ENCODE peak calls at places on chromosome X, in eight cellular contexts. P is left ventricle myocardium inferior; G is HepG2; O is WERI-Rb-1; Y is HCT116; Q is CD8-positive, alpha-beta T cell; Z is A673; V is GM23338. W is an unnamed sample.

GRCh38 chrX:8955521-8955920 is 78.4 kb downstream of the FAM9B start:
- DNase-seq in P (no peak), G (no peak), O (no peak), Y (no peak), Q (no peak), Z (no peak), V (no peak), W (no peak)

GRCh38 chrX:54182864-54183613 is at the start of gene FAM120C:
- DNase-seq in P (peak), G (peak), O (peak), Y (peak), Q (peak), Z (peak), V (peak), W (peak)

GRCh38 chrX:150291014-150291413 is 72.1 kb upstream of the MAMLD1 start:
- DNase-seq in P (no peak), G (no peak), O (no peak), Y (no peak), Q (no peak), Z (no peak), V (no peak), W (no peak)

GRCh38 chrX:150362599-150363481 is at the start of gene MAMLD1:
- DNase-seq in P (peak), G (no peak), O (peak), Y (peak), Q (peak), Z (peak), V (peak), W (peak)

GRCh38 chrX:42606591-42606990 is 171.4 kb downstream of the PPP1R2C start:
- DNase-seq in P (no peak), G (no peak), O (no peak), Y (no peak), Q (no peak), Z (no peak), V (no peak), W (no peak)

GRCh38 chrX:12970691-12971202 is 4.2 kb upstream of the TMSB4X start:
- DNase-seq in P (no peak), G (peak), O (peak), Y (no peak), Q (no peak), Z (peak), V (peak), W (peak)

GRCh38 chrX:17642891-17643290 is 94.4 kb upstream of the SCML1 start:
- DNase-seq in P (no peak), G (no peak), O (no peak), Y (no peak), Q (no peak), Z (no peak), V (no peak), W (no peak)

GRCh38 chrX:151912221-151912620 is 468 bp upstream of the MAGEA4 start:
- DNase-seq in P (no peak), G (no peak), O (no peak), Y (no peak), Q (no peak), Z (no peak), V (no peak), W (no peak)

GRCh38 chrX:38563006-38563405 is 1.7 kb downstream of the TSPAN7 start:
- DNase-seq in P (no peak), G (peak), O (no peak), Y (no peak), Q (no peak), Z (no peak), V (no peak), W (no peak)

GRCh38 chrX:10526442-10526841 is 93.9 kb downstream of the MID1 start:
- DNase-seq in P (no peak), G (no peak), O (no peak), Y (no peak), Q (no peak), Z (no peak), V (no peak), W (no peak)

GRCh38 chrX:148310402-148311200 is 189.8 kb upstream of the AFF2 start:
- DNase-seq in P (no peak), G (no peak), O (no peak), Y (no peak), Q (peak), Z (no peak), V (no peak), W (no peak)

GRCh38 chrX:110171442-110171841 is 146.4 kb downstream of the AMMECR1 start:
- DNase-seq in P (no peak), G (no peak), O (no peak), Y (no peak), Q (no peak), Z (no peak), V (no peak), W (no peak)

GRCh38 chrX:49292400-49293362 is 10.8 kb upstream of the GAGE10 start:
- DNase-seq in P (no peak), G (no peak), O (no peak), Y (no peak), Q (no peak), Z (no peak), V (no peak), W (no peak)

GRCh38 chrX:38225093-38225492 is 4.4 kb upstream of the SRPX start:
- DNase-seq in P (no peak), G (no peak), O (no peak), Y (no peak), Q (no peak), Z (no peak), V (peak), W (no peak)

GRCh38 chrX:39327255-39327654 is 526.0 kb downstream of the MID1IP1 start:
- DNase-seq in P (no peak), G (no peak), O (no peak), Y (no peak), Q (no peak), Z (peak), V (no peak), W (no peak)

GRCh38 chrX:130079824-130080406 is 30.4 kb downstream of the ELF4 start:
- DNase-seq in P (no peak), G (peak), O (peak), Y (peak), Q (no peak), Z (peak), V (peak), W (peak)

GRCh38 chrX:30793767-30794103 is 95.3 kb downstream of the TAB3 start:
- DNase-seq in P (no peak), G (no peak), O (no peak), Y (no peak), Q (no peak), Z (no peak), V (no peak), W (no peak)

GRCh38 chrX:31629195-31629594 is 557.4 kb upstream of the FTHL17 start:
- DNase-seq in P (no peak), G (no peak), O (no peak), Y (no peak), Q (no peak), Z (no peak), V (no peak), W (no peak)

GRCh38 chrX:17077349-17077748 is 130.9 kb downstream of the REPS2 start:
- DNase-seq in P (no peak), G (no peak), O (no peak), Y (no peak), Q (no peak), Z (no peak), V (no peak), W (no peak)

GRCh38 chrX:54921427-54922021 is 900 bp downstream of the TRO start:
- DNase-seq in P (peak), G (peak), O (peak), Y (no peak), Q (peak), Z (peak), V (peak), W (peak)

DNA sequence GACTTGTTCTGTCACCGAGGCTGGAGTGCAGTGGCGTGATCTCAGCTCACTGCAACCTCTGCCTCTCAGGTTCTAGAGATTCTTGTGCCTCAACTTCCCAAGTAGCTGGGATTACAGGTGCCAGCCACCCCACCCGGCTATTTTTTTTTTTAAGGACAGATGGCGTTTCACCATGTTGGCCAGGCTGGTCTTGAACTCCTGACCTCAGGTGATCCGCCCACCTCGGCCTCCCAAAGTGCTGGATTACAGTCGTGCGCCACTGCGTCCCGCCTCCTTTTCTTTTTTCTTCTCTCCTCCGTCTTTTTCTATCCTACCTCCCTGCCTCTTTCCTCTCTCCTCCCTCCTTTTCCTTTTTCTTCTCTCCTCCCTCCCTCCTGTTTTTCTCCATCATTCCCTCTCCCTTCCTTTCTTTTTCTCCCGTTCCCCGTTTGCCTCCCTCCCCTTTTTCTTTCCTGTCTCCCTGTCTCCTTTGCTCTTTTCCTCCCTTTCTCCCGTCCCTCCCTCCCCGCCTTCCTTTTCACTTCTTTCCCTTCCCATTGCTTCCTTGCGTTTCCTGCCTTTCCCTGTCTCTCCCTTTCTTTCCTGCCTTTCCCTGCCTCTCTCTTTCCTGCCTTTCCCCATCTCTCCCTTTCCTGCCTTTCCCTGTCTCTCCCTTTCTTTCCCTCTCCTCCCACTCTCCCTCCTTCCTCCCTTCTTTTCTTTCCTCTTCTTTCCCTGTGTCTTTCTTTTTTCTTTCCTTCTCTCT is 2.1 kb upstream of the SLC25A6 start:
- DNase-seq in P (no peak), G (no peak), O (no peak), Y (no peak), Q (no peak), Z (no peak), V (no peak), W (no peak)
- H3K27ac ChIP-seq in P (peak), G (no peak), O (peak), Y (peak), Q (no peak), Z (peak), V (no peak), W (no peak)

GRCh38 chrX:22629105-22629725 is 356.5 kb downstream of the CBLL2 start:
- DNase-seq in P (no peak), G (no peak), O (no peak), Y (no peak), Q (no peak), Z (peak), V (no peak), W (no peak)

GRCh38 chrX:22634751-22635150 is 362.0 kb downstream of the CBLL2 start:
- DNase-seq in P (no peak), G (no peak), O (no peak), Y (no peak), Q (no peak), Z (no peak), V (no peak), W (no peak)

GRCh38 chrX:22628275-22628674 is 355.6 kb downstream of the CBLL2 start:
- DNase-seq in P (no peak), G (no peak), O (no peak), Y (no peak), Q (no peak), Z (no peak), V (no peak), W (no peak)

DNA sequence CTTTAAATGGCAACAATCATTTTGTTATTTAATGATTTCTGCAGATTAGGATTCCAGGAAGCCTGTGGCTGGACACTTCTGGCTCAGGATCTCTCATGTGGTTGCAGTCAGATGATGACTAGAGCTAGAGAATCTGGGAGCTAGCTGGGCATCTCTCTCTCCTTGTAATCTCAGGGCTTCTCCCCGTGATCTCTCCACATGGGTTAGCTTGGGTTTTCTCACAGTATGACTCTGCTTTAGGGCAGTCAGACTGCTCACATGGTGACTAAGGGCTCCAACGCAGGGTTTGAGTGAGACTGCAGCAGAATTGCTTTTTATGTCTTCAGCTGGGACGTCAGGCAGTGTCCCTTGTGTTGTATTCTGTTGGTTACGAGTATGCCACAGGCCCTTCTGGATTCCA is 361.4 kb downstream of the CBLL2 start:
- DNase-seq in P (no peak), G (no peak), O (no peak), Y (no peak), Q (no peak), Z (no peak), V (peak), W (no peak)
- H3K27ac ChIP-seq in P (no peak), G (no peak), O (no peak), Y (no peak), Q (no peak), Z (no peak), V (no peak), W (no peak)

DNA sequence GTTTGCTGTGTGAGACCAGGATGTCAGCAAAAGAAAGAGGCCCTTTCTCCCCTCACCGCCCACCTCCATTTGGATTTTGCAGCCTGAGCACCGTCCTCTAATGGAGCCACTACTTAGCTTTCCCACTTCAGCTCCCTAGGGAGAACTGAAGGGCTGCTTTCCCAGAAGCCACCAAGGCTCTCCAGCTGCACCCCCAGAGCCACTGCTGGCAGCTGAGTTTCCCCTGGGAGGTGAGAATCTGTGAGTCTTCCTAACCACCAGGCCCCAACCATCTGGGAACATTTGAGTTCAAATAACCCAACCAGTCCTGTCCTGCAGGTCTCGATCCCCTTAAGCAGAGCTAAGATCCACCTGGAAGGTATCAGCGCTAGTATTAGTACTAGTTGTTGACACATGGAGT is 173.1 kb upstream of the USP9X start:
- DNase-seq in P (no peak), G (no peak), O (no peak), Y (no peak), Q (no peak), Z (peak), V (no peak), W (no peak)
- H3K27ac ChIP-seq in P (no peak), G (no peak), O (no peak), Y (no peak), Q (no peak), Z (no peak), V (no peak), W (no peak)

GRCh38 chrX:47748576-47748975 is 88.1 kb upstream of the ZNF81 start:
- DNase-seq in P (no peak), G (no peak), O (no peak), Y (no peak), Q (no peak), Z (peak), V (no peak), W (no peak)
- H3K27ac ChIP-seq in P (no peak), G (no peak), O (no peak), Y (no peak), Q (no peak), Z (no peak), V (no peak), W (no peak)

GRCh38 chrX:68402094-68402493 is 31.2 kb downstream of the OPHN1 start:
- DNase-seq in P (no peak), G (no peak), O (no peak), Y (no peak), Q (no peak), Z (no peak), V (no peak), W (no peak)
- H3K27ac ChIP-seq in P (no peak), G (no peak), O (no peak), Y (no peak), Q (no peak), Z (no peak), V (no peak), W (no peak)

W was measured in Peyer's patch.